ENCODE peak calls at places on chromosomes 1 and 21, in seven cellular contexts. One of them, this sample, is unnamed.

GRCh38 chr21:32611471-32611997 is 643 bp downstream of the CFAP298 start:
- DNase-seq in fibroblast of mammary gland: peak
- DNase-seq in cardiac muscle cell: peak
- DNase-seq in upper lobe of right lung: peak
- DNase-seq in left kidney: peak
- DNase-seq in neural crest cell: peak
- DNase-seq in C1 segment of cervical spinal cord: peak
- DNase-seq in this sample: no peak

GRCh38 chr1:158095737-158096335 is 84.9 kb upstream of the CD1D start:
- DNase-seq in fibroblast of mammary gland: peak
- DNase-seq in cardiac muscle cell: peak
- DNase-seq in upper lobe of right lung: no peak
- DNase-seq in left kidney: peak
- DNase-seq in neural crest cell: no peak
- DNase-seq in C1 segment of cervical spinal cord: no peak
- DNase-seq in this sample: no peak

GRCh38 chr1:180156631-180157091 is 2.0 kb downstream of the QSOX1 start:
- DNase-seq in fibroblast of mammary gland: peak
- DNase-seq in cardiac muscle cell: peak
- DNase-seq in upper lobe of right lung: no peak
- DNase-seq in left kidney: no peak
- DNase-seq in neural crest cell: no peak
- DNase-seq in C1 segment of cervical spinal cord: no peak
- DNase-seq in this sample: peak

GRCh38 chr1:200488375-200489165 is 78.7 kb upstream of the ZNF281 start:
- DNase-seq in fibroblast of mammary gland: peak
- DNase-seq in cardiac muscle cell: peak
- DNase-seq in upper lobe of right lung: no peak
- DNase-seq in left kidney: peak
- DNase-seq in neural crest cell: peak
- DNase-seq in C1 segment of cervical spinal cord: no peak
- DNase-seq in this sample: peak

GRCh38 chr1:6095511-6096242 is 50.0 kb downstream of the KCNAB2 start:
- DNase-seq in fibroblast of mammary gland: no peak
- DNase-seq in cardiac muscle cell: no peak
- DNase-seq in upper lobe of right lung: no peak
- DNase-seq in left kidney: no peak
- DNase-seq in neural crest cell: no peak
- DNase-seq in C1 segment of cervical spinal cord: no peak
- DNase-seq in this sample: no peak

GRCh38 chr1:6800728-6801127 is 15.5 kb downstream of the CAMTA1 start:
- DNase-seq in fibroblast of mammary gland: no peak
- DNase-seq in cardiac muscle cell: peak
- DNase-seq in upper lobe of right lung: no peak
- DNase-seq in left kidney: no peak
- DNase-seq in neural crest cell: no peak
- DNase-seq in C1 segment of cervical spinal cord: no peak
- DNase-seq in this sample: no peak

GRCh38 chr1:210214573-210215409 is 17.8 kb upstream of the SERTAD4 start:
- DNase-seq in fibroblast of mammary gland: no peak
- DNase-seq in cardiac muscle cell: no peak
- DNase-seq in upper lobe of right lung: no peak
- DNase-seq in left kidney: no peak
- DNase-seq in neural crest cell: no peak
- DNase-seq in C1 segment of cervical spinal cord: no peak
- DNase-seq in this sample: no peak

GRCh38 chr1:210364479-210364878 is 35.8 kb downstream of the HHAT start:
- DNase-seq in fibroblast of mammary gland: no peak
- DNase-seq in cardiac muscle cell: no peak
- DNase-seq in upper lobe of right lung: no peak
- DNase-seq in left kidney: peak
- DNase-seq in neural crest cell: peak
- DNase-seq in C1 segment of cervical spinal cord: peak
- DNase-seq in this sample: no peak

GRCh38 chr1:244960904-244961303 is 96.6 kb upstream of the HNRNPU start:
- DNase-seq in fibroblast of mammary gland: no peak
- DNase-seq in cardiac muscle cell: no peak
- DNase-seq in upper lobe of right lung: no peak
- DNase-seq in left kidney: no peak
- DNase-seq in neural crest cell: no peak
- DNase-seq in C1 segment of cervical spinal cord: no peak
- DNase-seq in this sample: no peak

GRCh38 chr1:174153085-174153824 is 6.1 kb upstream of the RABGAP1L start:
- DNase-seq in fibroblast of mammary gland: no peak
- DNase-seq in cardiac muscle cell: no peak
- DNase-seq in upper lobe of right lung: no peak
- DNase-seq in left kidney: no peak
- DNase-seq in neural crest cell: no peak
- DNase-seq in C1 segment of cervical spinal cord: no peak
- DNase-seq in this sample: no peak

GRCh38 chr21:32483293-32483595 is 70.7 kb downstream of the EVA1C start:
- DNase-seq in fibroblast of mammary gland: no peak
- DNase-seq in cardiac muscle cell: no peak
- DNase-seq in upper lobe of right lung: no peak
- DNase-seq in left kidney: no peak
- DNase-seq in neural crest cell: no peak
- DNase-seq in C1 segment of cervical spinal cord: no peak
- DNase-seq in this sample: no peak

GRCh38 chr1:184425449-184426277 is 38.8 kb downstream of the C1orf21 start:
- DNase-seq in fibroblast of mammary gland: peak
- DNase-seq in cardiac muscle cell: no peak
- DNase-seq in upper lobe of right lung: no peak
- DNase-seq in left kidney: no peak
- DNase-seq in neural crest cell: no peak
- DNase-seq in C1 segment of cervical spinal cord: no peak
- DNase-seq in this sample: no peak

GRCh38 chr1:57321776-57322175 is 102.1 kb downstream of the DAB1 start:
- DNase-seq in fibroblast of mammary gland: no peak
- DNase-seq in cardiac muscle cell: no peak
- DNase-seq in upper lobe of right lung: no peak
- DNase-seq in left kidney: no peak
- DNase-seq in neural crest cell: no peak
- DNase-seq in C1 segment of cervical spinal cord: no peak
- DNase-seq in this sample: no peak